ENCODE peak calls at places on chromosome 14, in ten cellular contexts. Q, E, X, P, Z, W, D, O, L and N are unnamed samples.
A peak's percentile ranks its signal among the peaks of the same experiment; 100 is the strongest.

GRCh38 chr14:70707138-70708038 is 65.7 kb downstream of the TTC9 start:
- DNase-seq in P (no peak), Q (no peak), D (no peak), L (peak; percentile 25), W (peak; percentile 53), O (no peak), E (peak; percentile 74), Z (no peak), X (no peak), N (peak; percentile 96)

GRCh38 chr14:64612021-64612380 is 62.2 kb downstream of the PPP1R36 start:
- DNase-seq in X (no peak), Q (peak; percentile 69), D (no peak), O (no peak), W (peak; percentile 83), E (peak; percentile 81), L (no peak), P (no peak), Z (no peak), N (peak; percentile 81)

GRCh38 chr14:76293221-76293620 is 82.7 kb upstream of the ESRRB start:
- DNase-seq in O (no peak), W (no peak), Q (no peak), D (no peak), L (no peak), E (no peak), Z (no peak), P (no peak), X (no peak), N (no peak)

GRCh38 chr14:88989911-88990310 is 165.5 kb downstream of the TTC8 start:
- DNase-seq in Q (no peak), L (no peak), W (no peak), D (no peak), E (no peak), O (no peak), P (no peak), X (no peak), Z (no peak), N (no peak)

GRCh38 chr14:32657081-32657480 is 281.6 kb upstream of the NPAS3 start:
- DNase-seq in O (no peak), D (no peak), P (no peak), W (peak; percentile 68), Q (peak; percentile 65), Z (no peak), L (peak; percentile 75), E (peak; percentile 78), X (no peak), N (peak; percentile 92)

GRCh38 chr14:34711169-34711568 is 3.2 kb downstream of the CFL2 start:
- DNase-seq in P (no peak), E (peak; percentile 94), Q (peak; percentile 75), L (peak; percentile 90), W (peak; percentile 94), Z (no peak), X (no peak), D (no peak), O (no peak), N (peak; percentile 53)

GRCh38 chr14:52020866-52021717 is 31.7 kb downstream of the RTRAF start:
- DNase-seq in Z (no peak), O (no peak), E (no peak), X (no peak), P (no peak), D (no peak), W (no peak), Q (no peak), L (no peak), N (no peak)

GRCh38 chr14:105413542-105413886 is 6.1 kb upstream of the MTA1 start:
- DNase-seq in L (no peak), W (no peak), P (no peak), X (no peak), Z (peak; percentile 26), Q (no peak), O (no peak), E (no peak), D (no peak), N (no peak)

GRCh38 chr14:99212646-99213045 is 59.4 kb downstream of the BCL11B start:
- DNase-seq in E (no peak), D (no peak), P (no peak), O (no peak), X (no peak), Z (no peak), W (no peak), L (no peak), Q (no peak), N (no peak)

GRCh38 chr14:64928239-64929002 is 14.1 kb downstream of the GPX2 start:
- DNase-seq in Z (no peak), O (no peak), Q (no peak), P (no peak), W (no peak), L (no peak), D (no peak), E (no peak), X (peak; percentile 57), N (no peak)

GRCh38 chr14:93655078-93655750 is 133.1 kb downstream of the PRIMA1 start:
- DNase-seq in D (peak; percentile 44), W (peak; percentile 43), X (peak; percentile 15), O (no peak), P (peak; percentile 18), E (peak; percentile 26), L (no peak), Q (no peak), Z (peak; percentile 39), N (peak; percentile 54)

GRCh38 chr14:68283378-68284123 is 464.0 kb downstream of the RAD51B start:
- DNase-seq in L (no peak), W (peak; percentile 29), E (no peak), Q (no peak), X (peak; percentile 85), P (peak; percentile 74), O (no peak), D (no peak), Z (no peak), N (peak; percentile 67)

GRCh38 chr14:69013943-69014782 is 35.1 kb upstream of the ACTN1 start:
- DNase-seq in Z (no peak), E (no peak), L (peak; percentile 66), X (no peak), D (no peak), Q (no peak), O (peak; percentile 26), P (no peak), W (peak; percentile 35), N (no peak)

GRCh38 chr14:88463318-88463717 is 77.9 kb downstream of the SPATA7 start:
- DNase-seq in L (no peak), Z (no peak), D (peak; percentile 12), P (peak; percentile 34), X (peak; percentile 14), O (no peak), Q (no peak), W (no peak), E (no peak), N (peak; percentile 20)

GRCh38 chr14:97456958-97457357 is 659.8 kb downstream of the VRK1 start:
- DNase-seq in P (peak; percentile 50), Z (no peak), O (no peak), E (no peak), X (peak; percentile 92), Q (no peak), L (no peak), D (no peak), W (peak; percentile 14), N (no peak)

GRCh38 chr14:74261288-74261687 is 22.0 kb downstream of the VSX2 start:
- DNase-seq in E (no peak), L (no peak), D (no peak), X (no peak), P (no peak), W (no peak), Z (no peak), O (no peak), Q (no peak), N (no peak)

GRCh38 chr14:49249022-49249421 is 337.2 kb downstream of the RPS29 start:
- DNase-seq in O (no peak), E (no peak), Z (no peak), D (no peak), L (no peak), X (no peak), W (peak; percentile 12), Q (no peak), P (no peak), N (peak; percentile 59)

GRCh38 chr14:35533357-35534129 is 421 bp upstream of the INSM2 start:
- DNase-seq in P (peak; percentile 71), X (peak; percentile 47), Q (no peak), L (no peak), O (no peak), Z (peak; percentile 28), E (peak; percentile 29), D (peak; percentile 86), W (peak; percentile 20), N (no peak)

GRCh38 chr14:35412281-35413057 is 7.9 kb upstream of the NFKBIA start:
- DNase-seq in P (no peak), D (no peak), X (no peak), L (no peak), E (peak; percentile 28), O (no peak), W (no peak), Z (no peak), Q (no peak), N (no peak)

GRCh38 chr14:86625637-86626036 is 1095.7 kb downstream of the FLRT2 start:
- DNase-seq in L (no peak), X (no peak), D (no peak), Q (no peak), E (no peak), Z (no peak), P (no peak), W (no peak), O (no peak), N (no peak)

GRCh38 chr14:67418368-67419174 is 6.6 kb upstream of the PLEK2 start:
- DNase-seq in X (no peak), Z (no peak), L (no peak), P (no peak), Q (no peak), D (no peak), W (no peak), E (no peak), O (no peak), N (no peak)

GRCh38 chr14:73787760-73788508 is 63.7 kb upstream of the PTGR2 start:
- DNase-seq in X (no peak), D (no peak), P (no peak), E (peak; percentile 45), L (no peak), Z (no peak), Q (no peak), W (no peak), O (no peak), N (peak; percentile 28)

GRCh38 chr14:75884198-75884611 is 97.6 kb downstream of the TGFB3 start:
- DNase-seq in L (peak; percentile 76), O (no peak), X (no peak), Q (peak; percentile 79), P (no peak), D (no peak), Z (no peak), E (peak; percentile 87), W (peak; percentile 92), N (peak; percentile 64)

GRCh38 chr14:100664841-100665425 is 61.8 kb upstream of the DLK1 start:
- DNase-seq in L (peak; percentile 61), W (peak; percentile 82), P (no peak), E (no peak), Z (no peak), D (no peak), Q (no peak), X (no peak), O (no peak), N (no peak)

GRCh38 chr14:104744484-104744883 is 8.5 kb upstream of the SIVA1 start:
- DNase-seq in D (no peak), Q (no peak), X (no peak), E (no peak), W (no peak), P (no peak), Z (no peak), O (no peak), L (no peak), N (no peak)

GRCh38 chr14:44374906-44375305 is 132.2 kb downstream of the FSCB start:
- DNase-seq in D (no peak), E (no peak), Q (no peak), X (no peak), O (no peak), W (no peak), P (no peak), L (no peak), Z (no peak), N (no peak)

GRCh38 chr14:89973234-89973823 is 17.6 kb downstream of the TDP1 start:
- DNase-seq in Q (no peak), L (peak; percentile 22), W (peak; percentile 72), D (peak; percentile 66), P (peak; percentile 65), E (peak; percentile 44), X (peak; percentile 42), Z (peak; percentile 68), O (peak; percentile 21), N (peak; percentile 65)

GRCh38 chr14:30191639-30192279 is 264.1 kb upstream of the PRKD1 start:
- DNase-seq in O (no peak), Z (no peak), D (no peak), X (no peak), L (no peak), E (no peak), P (no peak), W (peak; percentile 46), Q (no peak), N (no peak)